ENCODE peak calls at places on chromosome 17, in five cellular contexts. F, U, M, B and R are unnamed samples.

GRCh38 chr17:71409712-71410111 is 711.1 kb upstream of the SOX9 start:
- DNase-seq in F (no peak), U (no peak), M (no peak), B (no peak), R (no peak)

GRCh38 chr17:30278032-30278431 is 13.7 kb downstream of the BLMH start:
- DNase-seq in F (peak), U (no peak), M (peak), B (no peak), R (no peak)

GRCh38 chr17:19487009-19487600 is 46.5 kb upstream of the SLC47A1 start:
- DNase-seq in F (no peak), U (no peak), M (no peak), B (no peak), R (no peak)

GRCh38 chr17:7557825-7558543 is 566 bp upstream of the TNFSF13 start:
- DNase-seq in F (peak), U (peak), M (peak), B (no peak), R (no peak)

GRCh38 chr17:30344283-30345088 is 10.6 kb upstream of the TMIGD1 start:
- DNase-seq in F (no peak), U (peak), M (no peak), B (no peak), R (peak)

GRCh38 chr17:57902800-57903759 is 52.1 kb downstream of the CUEDC1 start:
- DNase-seq in F (peak), U (peak), M (no peak), B (no peak), R (no peak)

GRCh38 chr17:70109497-70109896 is 34.5 kb downstream of the KCNJ16 start:
- DNase-seq in F (peak), U (no peak), M (no peak), B (no peak), R (no peak)

GRCh38 chr17:45149037-45149668 is 878 bp downstream of the HEXIM1 start:
- DNase-seq in F (peak), U (peak), M (peak), B (peak), R (peak)

GRCh38 chr17:7888184-7888920 is at the start of gene CHD3:
- DNase-seq in F (no peak), U (peak), M (no peak), B (peak), R (no peak)

GRCh38 chr17:42531455-42532354 is 4.3 kb upstream of the NAGLU start:
- DNase-seq in F (peak), U (peak), M (peak), B (peak), R (peak)

GRCh38 chr17:65498831-65499230 is 62.6 kb downstream of the AXIN2 start:
- DNase-seq in F (no peak), U (no peak), M (no peak), B (no peak), R (no peak)

GRCh38 chr17:79070266-79070880 is 4.3 kb upstream of the ENGASE start:
- DNase-seq in F (no peak), U (no peak), M (no peak), B (no peak), R (no peak)

GRCh38 chr17:40415390-40415789 is 2.3 kb downstream of the TOP2A start:
- DNase-seq in F (peak), U (no peak), M (peak), B (no peak), R (peak)